ENCODE peak calls at places on chromosomes 6 and 20, in six cellular contexts. One of them, this sample, is unnamed.

GRCh38 chr6:73515204-73516101 is 5.4 kb downstream of the EEF1A1 start:
- DNase-seq in IMR-90: peak; percentile 88
- DNase-seq in neuronal stem cell: no peak
- DNase-seq in H9: peak; percentile 45
- DNase-seq in H1: no peak
- DNase-seq in trophoblast cell: peak; percentile 90
- DNase-seq in this sample: peak; percentile 89

GRCh38 chr20:54015496-54015895 is 54.9 kb downstream of the BCAS1 start:
- DNase-seq in IMR-90: no peak
- DNase-seq in neuronal stem cell: no peak
- DNase-seq in H9: no peak
- DNase-seq in H1: no peak
- DNase-seq in trophoblast cell: no peak
- DNase-seq in this sample: no peak

GRCh38 chr6:27668442-27669275 is 195.8 kb upstream of the ZNF184 start:
- DNase-seq in IMR-90: peak; percentile 77
- DNase-seq in neuronal stem cell: no peak
- DNase-seq in H9: peak; percentile 89
- DNase-seq in H1: peak; percentile 95
- DNase-seq in trophoblast cell: peak; percentile 69
- DNase-seq in this sample: peak; percentile 61

GRCh38 chr20:2301164-2301622 is 5.4 kb downstream of the TGM3 start:
- DNase-seq in IMR-90: no peak
- DNase-seq in neuronal stem cell: no peak
- DNase-seq in H9: no peak
- DNase-seq in H1: no peak
- DNase-seq in trophoblast cell: peak; percentile 48
- DNase-seq in this sample: peak; percentile 50

GRCh38 chr6:67935976-67936477 is 699.1 kb upstream of the ADGRB3 start:
- DNase-seq in IMR-90: no peak
- DNase-seq in neuronal stem cell: no peak
- DNase-seq in H9: no peak
- DNase-seq in H1: no peak
- DNase-seq in trophoblast cell: peak; percentile 22
- DNase-seq in this sample: no peak

GRCh38 chr6:80143312-80143960 is 37.0 kb downstream of the BCKDHB start:
- DNase-seq in IMR-90: peak; percentile 85
- DNase-seq in neuronal stem cell: no peak
- DNase-seq in H9: no peak
- DNase-seq in H1: no peak
- DNase-seq in trophoblast cell: no peak
- DNase-seq in this sample: peak; percentile 58

GRCh38 chr6:159535629-159536028 is 157.4 kb downstream of the SOD2 start:
- DNase-seq in IMR-90: no peak
- DNase-seq in neuronal stem cell: no peak
- DNase-seq in H9: no peak
- DNase-seq in H1: no peak
- DNase-seq in trophoblast cell: no peak
- DNase-seq in this sample: no peak

GRCh38 chr20:60467771-60468170 is 509.5 kb downstream of the CDH26 start:
- DNase-seq in IMR-90: no peak
- DNase-seq in neuronal stem cell: no peak
- DNase-seq in H9: peak; percentile 0
- DNase-seq in H1: no peak
- DNase-seq in trophoblast cell: no peak
- DNase-seq in this sample: no peak

GRCh38 chr20:50980071-50980681 is 21.6 kb downstream of the MOCS3 start:
- DNase-seq in IMR-90: peak; percentile 100
- DNase-seq in neuronal stem cell: no peak
- DNase-seq in H9: no peak
- DNase-seq in H1: no peak
- DNase-seq in trophoblast cell: peak; percentile 96
- DNase-seq in this sample: peak; percentile 99

GRCh38 chr20:13274311-13274965 is 53.4 kb downstream of the ISM1 start:
- DNase-seq in IMR-90: no peak
- DNase-seq in neuronal stem cell: peak; percentile 26
- DNase-seq in H9: peak; percentile 85
- DNase-seq in H1: peak; percentile 70
- DNase-seq in trophoblast cell: no peak
- DNase-seq in this sample: no peak

GRCh38 chr20:63461364-63461763 is 11.1 kb downstream of the KCNQ2 start:
- DNase-seq in IMR-90: no peak
- DNase-seq in neuronal stem cell: no peak
- DNase-seq in H9: no peak
- DNase-seq in H1: peak; percentile 85
- DNase-seq in trophoblast cell: peak; percentile 27
- DNase-seq in this sample: no peak

GRCh38 chr6:3315841-3316240 is 57.1 kb downstream of the PSMG4 start:
- DNase-seq in IMR-90: no peak
- DNase-seq in neuronal stem cell: no peak
- DNase-seq in H9: no peak
- DNase-seq in H1: no peak
- DNase-seq in trophoblast cell: no peak
- DNase-seq in this sample: no peak

GRCh38 chr6:34142599-34142998 is 3.3 kb downstream of the GRM4 start:
- DNase-seq in IMR-90: no peak
- DNase-seq in neuronal stem cell: no peak
- DNase-seq in H9: peak; percentile 81
- DNase-seq in H1: no peak
- DNase-seq in trophoblast cell: no peak
- DNase-seq in this sample: no peak

GRCh38 chr6:28657756-28658465 is 132.2 kb downstream of the GPX5 start:
- DNase-seq in IMR-90: peak; percentile 69
- DNase-seq in neuronal stem cell: peak; percentile 72
- DNase-seq in H9: peak; percentile 62
- DNase-seq in H1: peak; percentile 68
- DNase-seq in trophoblast cell: peak; percentile 80
- DNase-seq in this sample: peak; percentile 71

GRCh38 chr6:139485742-139486475 is 111.5 kb upstream of the CITED2 start:
- DNase-seq in IMR-90: no peak
- DNase-seq in neuronal stem cell: no peak
- DNase-seq in H9: no peak
- DNase-seq in H1: no peak
- DNase-seq in trophoblast cell: no peak
- DNase-seq in this sample: peak; percentile 19

GRCh38 chr6:64330694-64331309 is 695.2 kb downstream of the PHF3 start:
- DNase-seq in IMR-90: peak; percentile 77
- DNase-seq in neuronal stem cell: peak; percentile 48
- DNase-seq in H9: peak; percentile 69
- DNase-seq in H1: peak; percentile 90
- DNase-seq in trophoblast cell: peak; percentile 84
- DNase-seq in this sample: peak; percentile 68

GRCh38 chr20:57677323-57677982 is 32.4 kb downstream of the PMEPA1 start:
- DNase-seq in IMR-90: no peak
- DNase-seq in neuronal stem cell: no peak
- DNase-seq in H9: no peak
- DNase-seq in H1: no peak
- DNase-seq in trophoblast cell: no peak
- DNase-seq in this sample: no peak

GRCh38 chr6:42347456-42347855 is 104.3 kb downstream of the TRERF1 start:
- DNase-seq in IMR-90: no peak
- DNase-seq in neuronal stem cell: no peak
- DNase-seq in H9: no peak
- DNase-seq in H1: no peak
- DNase-seq in trophoblast cell: no peak
- DNase-seq in this sample: no peak

GRCh38 chr20:62299666-62300236 is 3.0 kb upstream of the ADRM1 start:
- DNase-seq in IMR-90: no peak
- DNase-seq in neuronal stem cell: no peak
- DNase-seq in H9: peak; percentile 28
- DNase-seq in H1: no peak
- DNase-seq in trophoblast cell: no peak
- DNase-seq in this sample: no peak

GRCh38 chr6:137829641-137830083 is 37.4 kb upstream of the TNFAIP3 start:
- DNase-seq in IMR-90: peak; percentile 43
- DNase-seq in neuronal stem cell: no peak
- DNase-seq in H9: no peak
- DNase-seq in H1: no peak
- DNase-seq in trophoblast cell: peak; percentile 97
- DNase-seq in this sample: peak; percentile 83

GRCh38 chr6:142705054-142705453 is 239.9 kb downstream of the HIVEP2 start:
- DNase-seq in IMR-90: no peak
- DNase-seq in neuronal stem cell: no peak
- DNase-seq in H9: no peak
- DNase-seq in H1: no peak
- DNase-seq in trophoblast cell: no peak
- DNase-seq in this sample: no peak

GRCh38 chr6:1391692-1392309 is 2.4 kb downstream of the FOXF2 start:
- DNase-seq in IMR-90: peak; percentile 69
- DNase-seq in neuronal stem cell: peak; percentile 21
- DNase-seq in H9: no peak
- DNase-seq in H1: no peak
- DNase-seq in trophoblast cell: no peak
- DNase-seq in this sample: no peak

GRCh38 chr6:13201336-13201735 is 127.0 kb downstream of the TBC1D7 start:
- DNase-seq in IMR-90: no peak
- DNase-seq in neuronal stem cell: no peak
- DNase-seq in H9: no peak
- DNase-seq in H1: no peak
- DNase-seq in trophoblast cell: no peak
- DNase-seq in this sample: no peak
- H4K91ac ChIP-seq in IMR-90: no peak overlapping the region
- H4K91ac ChIP-seq in neuronal stem cell: no peak overlapping the region
- H4K91ac ChIP-seq in H9: no peak overlapping the region
- H4K91ac ChIP-seq in H1: no peak overlapping the region
- H4K91ac ChIP-seq in trophoblast cell: no peak overlapping the region
- H4K91ac ChIP-seq in this sample: no peak overlapping the region

GRCh38 chr6:113998811-113999210 is 27.9 kb upstream of the HDAC2 start:
- DNase-seq in IMR-90: no peak
- DNase-seq in neuronal stem cell: no peak
- DNase-seq in H9: no peak
- DNase-seq in H1: no peak
- DNase-seq in trophoblast cell: no peak
- DNase-seq in this sample: no peak
- H3K4ac ChIP-seq in IMR-90: peak overlapping the region; percentile 66
- H3K4ac ChIP-seq in neuronal stem cell: no peak overlapping the region
- H3K4ac ChIP-seq in H9: no peak overlapping the region
- H3K4ac ChIP-seq in H1: no peak overlapping the region
- H3K4ac ChIP-seq in trophoblast cell: no peak overlapping the region
- H3K4ac ChIP-seq in this sample: no peak overlapping the region

GRCh38 chr6:96948631-96949030 is 24.1 kb downstream of the KLHL32 start:
- DNase-seq in IMR-90: no peak
- DNase-seq in neuronal stem cell: no peak
- DNase-seq in H9: no peak
- DNase-seq in H1: no peak
- DNase-seq in trophoblast cell: no peak
- DNase-seq in this sample: no peak
- H4K91ac ChIP-seq in IMR-90: no peak overlapping the region
- H4K91ac ChIP-seq in neuronal stem cell: no peak overlapping the region
- H4K91ac ChIP-seq in H9: no peak overlapping the region
- H4K91ac ChIP-seq in H1: no peak overlapping the region
- H4K91ac ChIP-seq in trophoblast cell: no peak overlapping the region
- H4K91ac ChIP-seq in this sample: no peak overlapping the region

GRCh38 chr6:153328194-153328593 is 197.1 kb upstream of the RGS17 start:
- DNase-seq in IMR-90: no peak
- DNase-seq in neuronal stem cell: no peak
- DNase-seq in H9: no peak
- DNase-seq in H1: no peak
- DNase-seq in trophoblast cell: peak; percentile 26
- DNase-seq in this sample: no peak

DNA sequence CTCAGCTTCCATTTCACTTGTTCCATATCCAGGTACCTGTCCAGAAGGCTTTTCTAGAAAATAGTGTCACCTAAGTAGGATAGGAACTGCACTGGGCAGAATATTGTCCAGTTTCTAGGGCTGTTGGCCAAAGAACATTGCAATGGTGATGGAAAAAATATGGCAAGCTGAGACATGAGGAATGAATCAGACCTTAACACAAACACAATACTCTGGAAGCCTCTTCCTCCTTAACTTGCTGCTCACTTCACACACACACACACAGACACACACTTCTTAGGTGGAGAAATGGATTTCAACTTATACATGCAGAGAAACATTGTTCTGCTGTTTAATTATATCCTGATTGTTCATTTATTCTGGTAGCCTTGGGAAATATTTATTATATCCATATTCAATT is 203.0 kb upstream of the RGS17 start:
- DNase-seq in IMR-90: no peak
- DNase-seq in neuronal stem cell: no peak
- DNase-seq in H9: no peak
- DNase-seq in H1: no peak
- DNase-seq in trophoblast cell: no peak
- DNase-seq in this sample: no peak
- H3K4ac ChIP-seq in IMR-90: no peak overlapping the region
- H3K4ac ChIP-seq in neuronal stem cell: no peak overlapping the region
- H3K4ac ChIP-seq in H9: no peak overlapping the region
- H3K4ac ChIP-seq in H1: no peak overlapping the region
- H3K4ac ChIP-seq in trophoblast cell: no peak overlapping the region
- H3K4ac ChIP-seq in this sample: no peak overlapping the region

GRCh38 chr6:75745404-75745803 is 3.6 kb upstream of the MYO6 start:
- DNase-seq in IMR-90: no peak
- DNase-seq in neuronal stem cell: no peak
- DNase-seq in H9: no peak
- DNase-seq in H1: no peak
- DNase-seq in trophoblast cell: no peak
- DNase-seq in this sample: no peak
- H4K91ac ChIP-seq in IMR-90: no peak overlapping the region
- H4K91ac ChIP-seq in neuronal stem cell: no peak overlapping the region
- H4K91ac ChIP-seq in H9: no peak overlapping the region
- H4K91ac ChIP-seq in H1: no peak overlapping the region
- H4K91ac ChIP-seq in trophoblast cell: no peak overlapping the region
- H4K91ac ChIP-seq in this sample: no peak overlapping the region